ENCODE peak calls at places on chromosomes 2 and 18, in five cellular contexts. X is GM20000; Z is NCI-H2081; D is stimulated activated CD8-positive, alpha-beta memory T cell treated with anti-CD3 and anti-CD28 coated beads, Interleukin-2, amount 100 ng/mL, for 1 hour; A is activated CD8-positive, alpha-beta T cell treated with anti-CD3 and anti-CD28 coated beads for 36 hours. I is an unnamed sample.

GRCh38 chr2:31526946-31527345 is 53.8 kb downstream of the SRD5A2 start:
- DNase-seq in X (no peak), Z (no peak), D (no peak), A (no peak), I (no peak)

GRCh38 chr2:122029945-122030344 is 274.5 kb downstream of the TSN start:
- DNase-seq in X (no peak), A (no peak), Z (no peak), D (no peak), I (no peak)

GRCh38 chr2:2251255-2251654 is 79.8 kb downstream of the MYT1L start:
- DNase-seq in Z (no peak), X (no peak), D (no peak), A (no peak), I (no peak)

GRCh38 chr18:70376914-70377258 is 88.0 kb downstream of the SOCS6 start:
- DNase-seq in Z (no peak), X (no peak), A (no peak), D (no peak), I (no peak)

GRCh38 chr2:118388771-118389170 is 300.5 kb downstream of the INSIG2 start:
- DNase-seq in D (no peak), Z (no peak), X (no peak), A (no peak), I (no peak)

GRCh38 chr2:159084395-159085370 is 116.2 kb downstream of the TANC1 start:
- DNase-seq in A (no peak), D (no peak), X (no peak), Z (no peak), I (no peak)

GRCh38 chr2:66840321-66841014 is 405.5 kb downstream of the MEIS1 start:
- DNase-seq in X (no peak), Z (no peak), D (no peak), A (no peak), I (no peak)

GRCh38 chr2:37566517-37566961 is 104.9 kb downstream of the CDC42EP3 start:
- DNase-seq in Z (no peak), D (no peak), X (no peak), A (no peak), I (peak; percentile 64)

GRCh38 chr2:7375901-7376300 is 458.7 kb downstream of the RNF144A start:
- DNase-seq in A (no peak), X (no peak), Z (no peak), D (no peak), I (no peak)

GRCh38 chr2:241842620-241843211 is 16.0 kb downstream of the PDCD1 start:
- DNase-seq in Z (no peak), D (no peak), A (peak; percentile 78), X (peak; percentile 89), I (no peak)

GRCh38 chr2:75030218-75031009 is 72.0 kb downstream of the POLE4 start:
- DNase-seq in D (no peak), Z (no peak), A (no peak), X (no peak), I (no peak)

GRCh38 chr2:20071397-20072383 is 20.3 kb upstream of the LAPTM4A start:
- DNase-seq in A (no peak), Z (no peak), X (no peak), D (no peak), I (peak; percentile 88)

GRCh38 chr2:176494949-176495353 is 225.7 kb downstream of the MTX2 start:
- DNase-seq in D (no peak), X (no peak), A (no peak), Z (no peak), I (no peak)

GRCh38 chr2:214069254-214069653 is 341.6 kb upstream of the VWC2L start:
- DNase-seq in X (no peak), A (peak; percentile 4), D (no peak), Z (no peak), I (peak; percentile 4)

GRCh38 chr2:226649871-226650660 is 149.6 kb downstream of the IRS1 start:
- DNase-seq in X (peak; percentile 23), A (peak; percentile 66), D (no peak), Z (peak; percentile 65), I (peak; percentile 98)

GRCh38 chr18:76252880-76253279 is 242.2 kb downstream of the ZNF516 start:
- DNase-seq in X (no peak), Z (peak; percentile 62), D (no peak), A (peak; percentile 32), I (no peak)

GRCh38 chr2:96175951-96176350 is 30.7 kb upstream of the DUSP2 start:
- DNase-seq in A (no peak), D (no peak), X (no peak), Z (no peak), I (peak; percentile 89)

GRCh38 chr18:51342815-51343214 is 145.3 kb upstream of the MEX3C start:
- DNase-seq in X (no peak), D (no peak), A (peak; percentile 24), Z (no peak), I (peak; percentile 59)

GRCh38 chr2:113240915-113241911 is 37.5 kb downstream of the PAX8 start:
- DNase-seq in D (no peak), Z (no peak), A (peak; percentile 80), X (no peak), I (peak; percentile 98)

GRCh38 chr2:105330681-105331375 is 1.3 kb upstream of the TGFBRAP1 start:
- DNase-seq in D (no peak), X (no peak), A (peak; percentile 24), Z (no peak), I (no peak)

GRCh38 chr2:241878007-241878970 is 8.8 kb downstream of the RTP5 start:
- DNase-seq in D (peak; percentile 53), A (peak; percentile 84), Z (peak; percentile 77), X (peak; percentile 84), I (no peak)

GRCh38 chr18:7535436-7536190 is 31.5 kb upstream of the PTPRM start:
- DNase-seq in X (no peak), Z (no peak), D (no peak), A (no peak), I (no peak)

GRCh38 chr2:85649201-85650190 is 18.5 kb downstream of the SFTPB start:
- DNase-seq in D (no peak), X (no peak), A (no peak), Z (no peak), I (no peak)

GRCh38 chr18:44128365-44128764 is 552.3 kb upstream of the SETBP1 start:
- DNase-seq in Z (no peak), X (no peak), A (no peak), D (no peak), I (no peak)

GRCh38 chr18:77051581-77052296 is 80.8 kb downstream of the MBP start:
- DNase-seq in Z (no peak), X (no peak), D (no peak), A (no peak), I (no peak)

GRCh38 chr2:220539481-220539880 is 912.1 kb downstream of the SLC4A3 start:
- DNase-seq in X (no peak), A (no peak), D (no peak), Z (no peak), I (no peak)

GRCh38 chr2:159098815-159099455 is 130.5 kb downstream of the TANC1 start:
- DNase-seq in X (no peak), D (no peak), A (no peak), Z (no peak), I (no peak)

GRCh38 chr2:42249887-42250286 is 80.7 kb downstream of the EML4 start:
- DNase-seq in A (no peak), Z (peak; percentile 84), X (no peak), D (no peak), I (no peak)

GRCh38 chr2:126963390-126963789 is 64.7 kb downstream of the TEX51 start:
- DNase-seq in X (no peak), D (no peak), A (no peak), Z (no peak), I (no peak)

GRCh38 chr2:23522726-23523410 is 137.9 kb downstream of the KLHL29 start:
- DNase-seq in Z (no peak), A (no peak), D (no peak), X (no peak), I (no peak)

GRCh38 chr18:40813116-40813515 is 1141.9 kb upstream of the PIK3C3 start:
- DNase-seq in X (no peak), A (no peak), D (no peak), Z (no peak), I (no peak)

GRCh38 chr2:231786177-231786916 is at the start of gene COPS7B:
- DNase-seq in X (peak; percentile 89), Z (peak; percentile 79), D (peak; percentile 66), A (peak; percentile 92), I (peak; percentile 18)

GRCh38 chr18:69399253-69399652 is 1.4 kb upstream of the DOK6 start:
- DNase-seq in D (no peak), A (no peak), Z (no peak), X (no peak), I (no peak)

GRCh38 chr2:238107525-238108422 is 7.6 kb downstream of the ESPNL start:
- DNase-seq in D (no peak), A (peak; percentile 2), Z (no peak), X (peak; percentile 85), I (no peak)

GRCh38 chr2:84223191-84223590 is 235.9 kb downstream of the SUCLG1 start:
- DNase-seq in A (no peak), X (no peak), D (no peak), Z (no peak), I (no peak)

GRCh38 chr2:198283149-198283548 is 478.8 kb downstream of the PLCL1 start:
- DNase-seq in Z (no peak), D (no peak), A (no peak), X (no peak), I (no peak)

GRCh38 chr2:220365023-220365422 is 737.6 kb downstream of the SLC4A3 start:
- DNase-seq in D (no peak), X (no peak), A (no peak), Z (no peak), I (no peak)

GRCh38 chr2:1607236-1607920 is 136.9 kb downstream of the PXDN start:
- DNase-seq in D (no peak), X (no peak), A (no peak), Z (no peak), I (no peak)

GRCh38 chr2:67626656-67627055 is 229.5 kb downstream of the ETAA1 start:
- DNase-seq in Z (no peak), A (no peak), D (no peak), X (no peak), I (no peak)

I was measured in brain pericyte.